ENCODE peak calls at places on chromosomes 5 and 9, in four cellular contexts. I, V, D and O are unnamed samples.

GRCh38 chr9:133332381-133332730 is 3.6 kb downstream of the SURF6 start:
- DNase-seq in I (no peak), V (no peak), D (no peak), O (no peak)

GRCh38 chr5:134258896-134259295 is 33.0 kb upstream of the PPP2CA start:
- DNase-seq in I (no peak), V (no peak), D (no peak), O (no peak)

GRCh38 chr5:140564196-140565023 is at the start of the genes APBB3 and SLC35A4:
- DNase-seq in I (peak; percentile 93), V (peak; percentile 98), D (peak; percentile 89), O (peak; percentile 90)

GRCh38 chr9:132391446-132391845 is 15.2 kb downstream of the TTF1 start:
- DNase-seq in I (no peak), V (no peak), D (no peak), O (no peak)

GRCh38 chr9:133371261-133371711 is 4.6 kb downstream of the SURF4 start:
- DNase-seq in I (no peak), V (peak; percentile 76), D (no peak), O (no peak)

GRCh38 chr5:97545446-97545845 is 362.4 kb upstream of the RIOK2 start:
- DNase-seq in I (no peak), V (no peak), D (no peak), O (no peak)

GRCh38 chr9:26066237-26066636 is 388.0 kb upstream of the TUSC1 start:
- DNase-seq in I (no peak), V (no peak), D (no peak), O (no peak)

GRCh38 chr5:142888469-142889085 is 118.4 kb downstream of the ARHGAP26 start:
- DNase-seq in I (peak; percentile 69), V (peak; percentile 76), D (no peak), O (peak; percentile 44)

GRCh38 chr5:78076351-78076750 is 218.1 kb downstream of the AP3B1 start:
- DNase-seq in I (no peak), V (no peak), D (no peak), O (peak; percentile 18)

GRCh38 chr9:128127990-128128835 is 684 bp upstream of the PTGES2 start:
- DNase-seq in I (peak; percentile 92), V (peak; percentile 88), D (peak; percentile 92), O (peak; percentile 83)

GRCh38 chr9:125119643-125120286 is 23.6 kb downstream of the SCAI start:
- DNase-seq in I (no peak), V (peak; percentile 52), D (no peak), O (no peak)

GRCh38 chr9:98860871-98861293 is 53.4 kb downstream of the GALNT12 start:
- DNase-seq in I (peak; percentile 54), V (peak; percentile 98), D (no peak), O (no peak)

GRCh38 chr5:150763023-150763793 is 4.4 kb upstream of the DCTN4 start:
- DNase-seq in I (no peak), V (peak; percentile 98), D (no peak), O (no peak)

GRCh38 chr9:113622600-113623400 is 159.3 kb downstream of the RGS3 start:
- DNase-seq in I (no peak), V (peak; percentile 89), D (peak; percentile 77), O (no peak)

GRCh38 chr9:37983381-37984067 is 79.6 kb upstream of the SLC25A51 start:
- DNase-seq in I (no peak), V (no peak), D (no peak), O (no peak)

GRCh38 chr5:180157866-180158265 is 51.1 kb downstream of the RASGEF1C start:
- DNase-seq in I (no peak), V (no peak), D (peak; percentile 20), O (no peak)

GRCh38 chr9:127912296-127912695 is 4.5 kb downstream of the ST6GALNAC4 start:
- DNase-seq in I (no peak), V (no peak), D (no peak), O (no peak)

GRCh38 chr5:54443264-54443663 is 12.2 kb upstream of the HSPB3 start:
- DNase-seq in I (peak; percentile 51), V (peak; percentile 65), D (no peak), O (no peak)

GRCh38 chr9:70352356-70352755 is 62.1 kb downstream of the KLF9 start:
- DNase-seq in I (no peak), V (peak; percentile 88), D (no peak), O (no peak)

GRCh38 chr5:16812911-16813310 is 123.2 kb downstream of the MYO10 start:
- DNase-seq in I (no peak), V (peak; percentile 33), D (no peak), O (no peak)

GRCh38 chr9:93266521-93267001 is 82.6 kb downstream of the WNK2 start:
- DNase-seq in I (no peak), V (no peak), D (no peak), O (no peak)

GRCh38 chr9:78573205-78573604 is 276.3 kb downstream of the PSAT1 start:
- DNase-seq in I (peak; percentile 45), V (no peak), D (no peak), O (no peak)

GRCh38 chr5:39063037-39063436 is 11.2 kb downstream of the RICTOR start:
- DNase-seq in I (no peak), V (no peak), D (no peak), O (no peak)

GRCh38 chr5:163306421-163306820 is 131.0 kb upstream of the CCNG1 start:
- DNase-seq in I (peak; percentile 25), V (peak; percentile 33), D (no peak), O (no peak)

GRCh38 chr5:34452170-34452828 is 203.8 kb upstream of the RAI14 start:
- DNase-seq in I (peak; percentile 64), V (peak; percentile 69), D (no peak), O (no peak)

GRCh38 chr9:78874056-78874455 is 577.1 kb downstream of the PSAT1 start:
- DNase-seq in I (no peak), V (no peak), D (no peak), O (no peak)

GRCh38 chr9:83637389-83637788 is 14.4 kb downstream of the IDNK start:
- DNase-seq in I (no peak), V (no peak), D (no peak), O (no peak)

GRCh38 chr5:34526682-34527305 is 129.3 kb upstream of the RAI14 start:
- DNase-seq in I (no peak), V (no peak), D (no peak), O (no peak)

GRCh38 chr9:124145903-124146575 is 111.7 kb upstream of the NEK6 start:
- DNase-seq in I (no peak), V (peak; percentile 58), D (peak; percentile 19), O (no peak)

GRCh38 chr9:81182421-81182820 is 506.9 kb downstream of the TLE1 start:
- DNase-seq in I (no peak), V (peak; percentile 62), D (no peak), O (no peak)

GRCh38 chr5:128770907-128771306 is 194.4 kb upstream of the SLC27A6 start:
- DNase-seq in I (no peak), V (no peak), D (no peak), O (no peak)

GRCh38 chr9:77598510-77598909 is 49.6 kb downstream of the GNA14 start:
- DNase-seq in I (no peak), V (peak; percentile 73), D (no peak), O (no peak)

GRCh38 chr5:84384604-84385575 is at the start of gene EDIL3:
- DNase-seq in I (peak; percentile 91), V (peak; percentile 28), D (peak; percentile 82), O (peak; percentile 82)

GRCh38 chr5:98454407-98454806 is 319.1 kb upstream of the RGMB start:
- DNase-seq in I (no peak), V (peak; percentile 72), D (no peak), O (no peak)

GRCh38 chr9:86487222-86487841 is 133.1 kb upstream of the TUT7 start:
- DNase-seq in I (peak; percentile 71), V (peak; percentile 80), D (no peak), O (no peak)
- TF ChIP-seq CTCF in I (peak; percentile 77), V (peak; percentile 75), D (no peak), O (peak; percentile 79)

DNA sequence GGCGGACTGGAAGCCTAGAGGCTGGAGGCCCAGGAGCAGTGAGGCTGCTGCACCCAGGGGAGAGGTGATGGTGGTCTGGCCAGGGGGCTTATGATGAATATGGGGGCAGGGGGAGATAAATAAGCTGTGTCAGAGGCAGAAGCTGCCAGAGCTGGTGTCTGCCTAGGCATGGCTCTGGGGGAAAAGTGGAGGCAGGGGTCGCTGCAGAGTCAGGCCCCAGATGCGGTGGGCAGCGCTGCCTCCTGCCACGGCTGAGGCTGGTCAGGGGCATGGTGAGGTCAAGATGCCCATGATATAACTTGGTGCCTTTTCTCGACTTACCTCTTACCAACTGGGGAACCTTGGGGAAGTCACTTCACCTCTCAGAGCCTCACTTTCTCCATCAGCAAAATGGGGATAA is 51.1 kb downstream of the NSG2 start:
- DNase-seq in I (no peak), V (no peak), D (no peak), O (no peak)
- TF ChIP-seq CTCF in I (peak; percentile 21), V (no peak), D (peak; percentile 46), O (no peak)

DNA sequence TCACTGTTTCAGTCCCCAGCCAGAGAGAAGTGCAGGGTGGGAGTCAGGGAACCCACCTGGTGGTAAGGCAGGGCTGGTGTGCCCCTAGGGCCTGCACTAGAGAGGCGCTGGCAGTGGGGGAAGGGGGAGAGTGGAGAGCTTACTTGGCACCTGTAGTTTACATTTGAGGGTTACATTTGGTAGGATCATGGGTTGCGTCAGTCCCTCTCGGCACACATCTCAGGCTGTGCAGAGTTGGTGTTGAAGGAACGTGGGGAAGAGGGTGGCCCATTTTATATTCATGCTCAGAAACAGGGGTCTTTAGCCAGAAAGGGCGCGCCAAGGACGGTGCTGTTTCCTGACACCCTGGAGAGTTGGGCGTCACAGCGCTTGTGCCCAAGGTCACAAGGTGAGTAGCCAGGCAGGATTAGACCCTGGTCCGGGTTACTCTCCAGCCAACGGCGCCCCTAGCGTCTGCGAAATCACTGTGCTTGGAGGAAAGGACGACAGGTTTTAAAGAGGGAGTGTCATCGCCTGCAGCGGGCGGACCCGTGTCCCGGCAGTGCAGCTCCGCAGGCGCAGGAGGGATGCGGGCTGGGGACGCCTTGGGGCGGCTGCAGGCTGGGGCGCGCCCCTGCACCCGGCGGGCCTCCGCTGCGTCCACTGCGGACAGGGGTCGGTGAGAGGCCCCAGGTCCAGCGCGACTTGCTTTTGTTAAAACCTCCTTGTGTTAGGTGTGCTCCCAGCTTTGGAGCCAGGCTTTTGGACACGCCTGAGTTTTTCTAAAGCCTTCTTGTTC is 272.6 kb downstream of the FANCC start:
- DNase-seq in I (peak; percentile 91), V (no peak), D (peak; percentile 89), O (peak; percentile 83)
- TF ChIP-seq CTCF in I (peak; percentile 81), V (no peak), D (peak; percentile 83), O (peak; percentile 78)

GRCh38 chr5:146040559-146040958 is 64.8 kb downstream of the PLAC8L1 start:
- DNase-seq in I (no peak), V (no peak), D (no peak), O (no peak)

GRCh38 chr5:146043722-146044121 is 61.7 kb downstream of the PLAC8L1 start:
- DNase-seq in I (no peak), V (no peak), D (no peak), O (no peak)

GRCh38 chr5:146042628-146043279 is 62.6 kb downstream of the PLAC8L1 start:
- DNase-seq in I (no peak), V (peak; percentile 28), D (no peak), O (no peak)

GRCh38 chr5:146039420-146039819 is 66.0 kb downstream of the PLAC8L1 start:
- DNase-seq in I (no peak), V (no peak), D (no peak), O (no peak)

DNA sequence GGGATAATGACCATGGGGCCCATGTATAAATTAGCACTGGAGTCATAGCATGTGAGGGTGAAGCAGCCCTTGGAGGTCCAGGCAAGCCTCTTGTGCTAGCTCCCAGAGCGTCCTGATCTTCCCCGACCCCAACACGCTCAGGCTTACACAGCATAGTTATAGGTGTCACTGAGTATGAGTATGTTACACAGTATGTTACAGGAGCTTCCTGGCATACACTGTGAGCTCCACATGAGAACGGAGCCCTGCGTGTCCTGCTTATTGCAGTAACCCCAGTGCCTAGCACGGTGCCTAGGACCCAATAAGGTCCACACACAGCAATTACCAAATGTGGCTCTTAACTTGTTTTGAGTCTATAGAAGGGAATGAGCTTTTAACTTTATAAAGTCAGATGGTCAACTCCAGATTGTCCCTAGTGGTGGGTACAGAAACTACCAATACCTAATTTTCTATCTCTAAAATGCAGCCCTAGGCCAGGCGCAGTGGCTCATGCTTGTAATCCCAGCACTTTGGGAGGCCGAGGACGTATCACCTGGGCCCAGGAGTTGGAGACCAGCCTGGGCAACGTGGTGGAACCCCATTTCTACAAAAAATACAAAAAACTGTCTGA is 64.1 kb downstream of the PLAC8L1 start:
- DNase-seq in I (no peak), V (peak; percentile 12), D (no peak), O (no peak)
- TF ChIP-seq CTCF in I (peak; percentile 63), V (peak; percentile 43), D (no peak), O (peak; percentile 47)